ENCODE peak calls at places on chromosomes 11 and 22, in five cellular contexts. One of them, this sample, is unnamed.

GRCh38 chr11:111960916-111961315 is 23.8 kb downstream of the DIXDC1 start:
- DNase-seq in neural progenitor cell: no peak
- DNase-seq in ELR: no peak
- DNase-seq in NCI-H1105: no peak
- DNase-seq in stimulated activated CD4-positive, alpha-beta T cell treated with anti-CD3 and anti-CD28 coated beads, Interleukin-12 subunit alpha, Interleukin-12 subunit beta, amount 100 ng/mL, for 24 hours: no peak
- DNase-seq in this sample: no peak

GRCh38 chr11:69317401-69318092 is 23.6 kb downstream of the MYEOV start:
- DNase-seq in neural progenitor cell: no peak
- DNase-seq in ELR: peak
- DNase-seq in NCI-H1105: no peak
- DNase-seq in stimulated activated CD4-positive, alpha-beta T cell treated with anti-CD3 and anti-CD28 coated beads, Interleukin-12 subunit alpha, Interleukin-12 subunit beta, amount 100 ng/mL, for 24 hours: no peak
- DNase-seq in this sample: no peak

GRCh38 chr11:47083913-47084312 is 92.8 kb downstream of the ARFGAP2 start:
- DNase-seq in neural progenitor cell: no peak
- DNase-seq in ELR: peak
- DNase-seq in NCI-H1105: no peak
- DNase-seq in stimulated activated CD4-positive, alpha-beta T cell treated with anti-CD3 and anti-CD28 coated beads, Interleukin-12 subunit alpha, Interleukin-12 subunit beta, amount 100 ng/mL, for 24 hours: no peak
- DNase-seq in this sample: no peak

GRCh38 chr11:66727282-66727882 is 1.6 kb downstream of the SPTBN2 start:
- DNase-seq in neural progenitor cell: peak
- DNase-seq in ELR: peak
- DNase-seq in NCI-H1105: peak
- DNase-seq in stimulated activated CD4-positive, alpha-beta T cell treated with anti-CD3 and anti-CD28 coated beads, Interleukin-12 subunit alpha, Interleukin-12 subunit beta, amount 100 ng/mL, for 24 hours: no peak
- DNase-seq in this sample: no peak

GRCh38 chr11:65868076-65868667 is 4.4 kb downstream of the EFEMP2 start:
- DNase-seq in neural progenitor cell: peak
- DNase-seq in ELR: no peak
- DNase-seq in NCI-H1105: peak
- DNase-seq in stimulated activated CD4-positive, alpha-beta T cell treated with anti-CD3 and anti-CD28 coated beads, Interleukin-12 subunit alpha, Interleukin-12 subunit beta, amount 100 ng/mL, for 24 hours: no peak
- DNase-seq in this sample: no peak

GRCh38 chr11:33214187-33214586 is 43.0 kb upstream of the HIPK3 start:
- DNase-seq in neural progenitor cell: no peak
- DNase-seq in ELR: peak
- DNase-seq in NCI-H1105: no peak
- DNase-seq in stimulated activated CD4-positive, alpha-beta T cell treated with anti-CD3 and anti-CD28 coated beads, Interleukin-12 subunit alpha, Interleukin-12 subunit beta, amount 100 ng/mL, for 24 hours: no peak
- DNase-seq in this sample: no peak

GRCh38 chr22:19793161-19793560 is 32.6 kb downstream of the TBX1 start:
- DNase-seq in neural progenitor cell: no peak
- DNase-seq in ELR: no peak
- DNase-seq in NCI-H1105: no peak
- DNase-seq in stimulated activated CD4-positive, alpha-beta T cell treated with anti-CD3 and anti-CD28 coated beads, Interleukin-12 subunit alpha, Interleukin-12 subunit beta, amount 100 ng/mL, for 24 hours: no peak
- DNase-seq in this sample: no peak

GRCh38 chr11:6931146-6931713 is 5.0 kb downstream of the ZNF215 start:
- DNase-seq in neural progenitor cell: no peak
- DNase-seq in ELR: no peak
- DNase-seq in NCI-H1105: no peak
- DNase-seq in stimulated activated CD4-positive, alpha-beta T cell treated with anti-CD3 and anti-CD28 coated beads, Interleukin-12 subunit alpha, Interleukin-12 subunit beta, amount 100 ng/mL, for 24 hours: no peak
- DNase-seq in this sample: no peak

GRCh38 chr11:3732671-3733070 is 61.5 kb upstream of the CHRNA10 start:
- DNase-seq in neural progenitor cell: no peak
- DNase-seq in ELR: no peak
- DNase-seq in NCI-H1105: no peak
- DNase-seq in stimulated activated CD4-positive, alpha-beta T cell treated with anti-CD3 and anti-CD28 coated beads, Interleukin-12 subunit alpha, Interleukin-12 subunit beta, amount 100 ng/mL, for 24 hours: no peak
- DNase-seq in this sample: no peak

GRCh38 chr11:15493921-15494630 is 379.4 kb downstream of the INSC start:
- DNase-seq in neural progenitor cell: no peak
- DNase-seq in ELR: peak
- DNase-seq in NCI-H1105: no peak
- DNase-seq in stimulated activated CD4-positive, alpha-beta T cell treated with anti-CD3 and anti-CD28 coated beads, Interleukin-12 subunit alpha, Interleukin-12 subunit beta, amount 100 ng/mL, for 24 hours: no peak
- DNase-seq in this sample: no peak

GRCh38 chr11:123122341-123122740 is 60.4 kb upstream of the HSPA8 start:
- DNase-seq in neural progenitor cell: no peak
- DNase-seq in ELR: peak
- DNase-seq in NCI-H1105: no peak
- DNase-seq in stimulated activated CD4-positive, alpha-beta T cell treated with anti-CD3 and anti-CD28 coated beads, Interleukin-12 subunit alpha, Interleukin-12 subunit beta, amount 100 ng/mL, for 24 hours: no peak
- DNase-seq in this sample: peak

GRCh38 chr11:6876325-6876724 is at the start of gene OR10A4:
- DNase-seq in neural progenitor cell: no peak
- DNase-seq in ELR: no peak
- DNase-seq in NCI-H1105: no peak
- DNase-seq in stimulated activated CD4-positive, alpha-beta T cell treated with anti-CD3 and anti-CD28 coated beads, Interleukin-12 subunit alpha, Interleukin-12 subunit beta, amount 100 ng/mL, for 24 hours: no peak
- DNase-seq in this sample: no peak

GRCh38 chr11:116540645-116541044 is 232.1 kb downstream of the BUD13 start:
- DNase-seq in neural progenitor cell: no peak
- DNase-seq in ELR: no peak
- DNase-seq in NCI-H1105: no peak
- DNase-seq in stimulated activated CD4-positive, alpha-beta T cell treated with anti-CD3 and anti-CD28 coated beads, Interleukin-12 subunit alpha, Interleukin-12 subunit beta, amount 100 ng/mL, for 24 hours: no peak
- DNase-seq in this sample: no peak

GRCh38 chr11:11931461-11932055 is 76.9 kb downstream of the DKK3 start:
- DNase-seq in neural progenitor cell: peak
- DNase-seq in ELR: peak
- DNase-seq in NCI-H1105: no peak
- DNase-seq in stimulated activated CD4-positive, alpha-beta T cell treated with anti-CD3 and anti-CD28 coated beads, Interleukin-12 subunit alpha, Interleukin-12 subunit beta, amount 100 ng/mL, for 24 hours: no peak
- DNase-seq in this sample: no peak

GRCh38 chr11:94305146-94305545 is 766 bp downstream of the IZUMO1R start:
- DNase-seq in neural progenitor cell: no peak
- DNase-seq in ELR: peak
- DNase-seq in NCI-H1105: no peak
- DNase-seq in stimulated activated CD4-positive, alpha-beta T cell treated with anti-CD3 and anti-CD28 coated beads, Interleukin-12 subunit alpha, Interleukin-12 subunit beta, amount 100 ng/mL, for 24 hours: no peak
- DNase-seq in this sample: no peak

GRCh38 chr11:101436511-101437142 is 147.2 kb downstream of the TRPC6 start:
- DNase-seq in neural progenitor cell: peak
- DNase-seq in ELR: peak
- DNase-seq in NCI-H1105: peak
- DNase-seq in stimulated activated CD4-positive, alpha-beta T cell treated with anti-CD3 and anti-CD28 coated beads, Interleukin-12 subunit alpha, Interleukin-12 subunit beta, amount 100 ng/mL, for 24 hours: no peak
- DNase-seq in this sample: no peak

GRCh38 chr11:86186420-86186819 is 58.1 kb upstream of the EED start:
- DNase-seq in neural progenitor cell: no peak
- DNase-seq in ELR: no peak
- DNase-seq in NCI-H1105: no peak
- DNase-seq in stimulated activated CD4-positive, alpha-beta T cell treated with anti-CD3 and anti-CD28 coated beads, Interleukin-12 subunit alpha, Interleukin-12 subunit beta, amount 100 ng/mL, for 24 hours: no peak
- DNase-seq in this sample: no peak

GRCh38 chr22:37248251-37248650 is 4.2 kb upstream of the RAC2 start:
- DNase-seq in neural progenitor cell: no peak
- DNase-seq in ELR: peak
- DNase-seq in NCI-H1105: no peak
- DNase-seq in stimulated activated CD4-positive, alpha-beta T cell treated with anti-CD3 and anti-CD28 coated beads, Interleukin-12 subunit alpha, Interleukin-12 subunit beta, amount 100 ng/mL, for 24 hours: no peak
- DNase-seq in this sample: no peak

GRCh38 chr11:112922606-112923005 is 38.6 kb upstream of the NCAM1 start:
- DNase-seq in neural progenitor cell: no peak
- DNase-seq in ELR: no peak
- DNase-seq in NCI-H1105: no peak
- DNase-seq in stimulated activated CD4-positive, alpha-beta T cell treated with anti-CD3 and anti-CD28 coated beads, Interleukin-12 subunit alpha, Interleukin-12 subunit beta, amount 100 ng/mL, for 24 hours: no peak
- DNase-seq in this sample: no peak

GRCh38 chr11:32819187-32819586 is 10.5 kb upstream of the PRRG4 start:
- DNase-seq in neural progenitor cell: no peak
- DNase-seq in ELR: no peak
- DNase-seq in NCI-H1105: no peak
- DNase-seq in stimulated activated CD4-positive, alpha-beta T cell treated with anti-CD3 and anti-CD28 coated beads, Interleukin-12 subunit alpha, Interleukin-12 subunit beta, amount 100 ng/mL, for 24 hours: no peak
- DNase-seq in this sample: no peak

GRCh38 chr11:32884770-32885384 is 7.7 kb upstream of the QSER1 start:
- DNase-seq in neural progenitor cell: no peak
- DNase-seq in ELR: peak
- DNase-seq in NCI-H1105: no peak
- DNase-seq in stimulated activated CD4-positive, alpha-beta T cell treated with anti-CD3 and anti-CD28 coated beads, Interleukin-12 subunit alpha, Interleukin-12 subunit beta, amount 100 ng/mL, for 24 hours: no peak
- DNase-seq in this sample: no peak

GRCh38 chr11:74896311-74896710 is 52.6 kb downstream of the XRRA1 start:
- DNase-seq in neural progenitor cell: no peak
- DNase-seq in ELR: no peak
- DNase-seq in NCI-H1105: no peak
- DNase-seq in stimulated activated CD4-positive, alpha-beta T cell treated with anti-CD3 and anti-CD28 coated beads, Interleukin-12 subunit alpha, Interleukin-12 subunit beta, amount 100 ng/mL, for 24 hours: no peak
- DNase-seq in this sample: no peak

GRCh38 chr22:43515902-43516301 is 104.1 kb downstream of the MPPED1 start:
- DNase-seq in neural progenitor cell: no peak
- DNase-seq in ELR: no peak
- DNase-seq in NCI-H1105: no peak
- DNase-seq in stimulated activated CD4-positive, alpha-beta T cell treated with anti-CD3 and anti-CD28 coated beads, Interleukin-12 subunit alpha, Interleukin-12 subunit beta, amount 100 ng/mL, for 24 hours: no peak
- DNase-seq in this sample: no peak

GRCh38 chr22:30251661-30252226 is 5.2 kb upstream of the LIF start:
- DNase-seq in neural progenitor cell: no peak
- DNase-seq in ELR: peak
- DNase-seq in NCI-H1105: peak
- DNase-seq in stimulated activated CD4-positive, alpha-beta T cell treated with anti-CD3 and anti-CD28 coated beads, Interleukin-12 subunit alpha, Interleukin-12 subunit beta, amount 100 ng/mL, for 24 hours: no peak
- DNase-seq in this sample: peak

GRCh38 chr11:2431395-2431794 is 12.9 kb downstream of the TRPM5 start:
- DNase-seq in neural progenitor cell: no peak
- DNase-seq in ELR: no peak
- DNase-seq in NCI-H1105: no peak
- DNase-seq in stimulated activated CD4-positive, alpha-beta T cell treated with anti-CD3 and anti-CD28 coated beads, Interleukin-12 subunit alpha, Interleukin-12 subunit beta, amount 100 ng/mL, for 24 hours: no peak
- DNase-seq in this sample: no peak

This sample was measured in omental fat pad.